ENCODE peak calls at places on chromosomes 12 and 14, in five cellular contexts. W is SK-N-SH, U is IMR-90, B is HepG2, P is K562. N is an unnamed sample.

GRCh38 chr12:80513211-80513610 is 69.2 kb downstream of the PTPRQ start:
- DNase-seq in B (no peak), U (no peak), W (peak; percentile 1), P (no peak), N (no peak)

GRCh38 chr12:31017535-31017934 is 56.1 kb upstream of the DDX11 start:
- DNase-seq in U (no peak), P (no peak), B (no peak), W (no peak), N (no peak)

GRCh38 chr12:49843411-49843810 is 505 bp upstream of the BCDIN3D start:
- DNase-seq in W (no peak), B (no peak), P (no peak), U (no peak), N (no peak)

GRCh38 chr14:26448181-26448855 is 149.5 kb downstream of the NOVA1 start:
- DNase-seq in U (no peak), B (no peak), W (no peak), P (no peak), N (no peak)

GRCh38 chr12:77354766-77355362 is 289.5 kb upstream of the E2F7 start:
- DNase-seq in P (no peak), B (no peak), U (peak; percentile 4), W (no peak), N (no peak)

GRCh38 chr14:22118894-22119477 is 445.4 kb upstream of the OR4E1 start:
- DNase-seq in U (peak; percentile 80), B (no peak), W (no peak), P (no peak), N (no peak)

GRCh38 chr14:99574099-99574880 is 29.7 kb downstream of the CCDC85C start:
- DNase-seq in W (peak; percentile 69), P (no peak), U (peak; percentile 78), B (peak; percentile 73), N (no peak)

GRCh38 chr14:84575681-84576080 is 954.3 kb upstream of the FLRT2 start:
- DNase-seq in W (no peak), B (no peak), P (no peak), U (no peak), N (no peak)

GRCh38 chr12:26870491-26871419 is 37.8 kb upstream of the ITPR2 start:
- DNase-seq in U (peak; percentile 57), P (no peak), W (peak; percentile 53), B (no peak), N (peak; percentile 35)

GRCh38 chr12:89948266-89949175 is 239.9 kb upstream of the ATP2B1 start:
- DNase-seq in W (no peak), B (no peak), U (no peak), P (no peak), N (no peak)

GRCh38 chr12:89949457-89950195 is 241.0 kb upstream of the ATP2B1 start:
- DNase-seq in B (peak; percentile 9), P (peak; percentile 6), W (no peak), U (peak; percentile 64), N (peak; percentile 83)

GRCh38 chr12:89951694-89952060 is 243.0 kb upstream of the ATP2B1 start:
- DNase-seq in B (no peak), U (no peak), P (no peak), W (no peak), N (no peak)

GRCh38 chr12:89950421-89950820 is 241.8 kb upstream of the ATP2B1 start:
- DNase-seq in B (no peak), U (no peak), P (no peak), W (no peak), N (no peak)

DNA sequence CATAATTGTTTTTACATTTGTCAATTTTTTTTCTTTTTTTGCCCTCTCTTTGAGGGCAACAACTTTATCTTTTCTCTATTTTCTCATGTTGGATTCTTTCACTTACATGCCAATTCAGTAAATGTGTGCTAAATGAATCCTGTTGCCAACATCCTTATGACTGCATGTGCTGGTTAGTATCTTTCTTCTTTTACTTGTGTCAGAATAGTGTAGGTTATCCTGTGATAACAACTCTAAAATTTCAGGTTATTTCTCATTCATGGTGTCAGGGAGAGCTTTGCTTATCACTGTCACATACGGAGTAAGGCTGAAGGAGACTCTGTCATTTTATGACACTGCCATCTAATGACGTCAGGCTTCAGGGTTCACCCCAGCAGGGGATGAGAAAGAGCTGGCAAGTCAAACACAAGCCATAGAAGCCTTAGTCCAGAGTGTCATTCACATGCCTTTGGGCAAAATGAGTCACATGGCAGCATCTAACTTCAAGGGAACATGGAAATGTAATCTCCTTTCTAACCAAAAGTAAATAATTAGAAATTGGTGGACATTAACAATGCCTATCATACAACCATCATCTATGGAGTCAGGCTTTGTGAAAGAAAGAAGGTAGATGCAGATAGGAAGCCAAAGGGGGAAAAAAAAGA is 242.5 kb upstream of the ATP2B1 start:
- DNase-seq in P (peak; percentile 16), B (no peak), U (peak; percentile 84), W (no peak), N (no peak)
- TF ChIP-seq MXI1 in P (no peak), B (no peak), U (no peak), W (no peak), N (no peak)

DNA sequence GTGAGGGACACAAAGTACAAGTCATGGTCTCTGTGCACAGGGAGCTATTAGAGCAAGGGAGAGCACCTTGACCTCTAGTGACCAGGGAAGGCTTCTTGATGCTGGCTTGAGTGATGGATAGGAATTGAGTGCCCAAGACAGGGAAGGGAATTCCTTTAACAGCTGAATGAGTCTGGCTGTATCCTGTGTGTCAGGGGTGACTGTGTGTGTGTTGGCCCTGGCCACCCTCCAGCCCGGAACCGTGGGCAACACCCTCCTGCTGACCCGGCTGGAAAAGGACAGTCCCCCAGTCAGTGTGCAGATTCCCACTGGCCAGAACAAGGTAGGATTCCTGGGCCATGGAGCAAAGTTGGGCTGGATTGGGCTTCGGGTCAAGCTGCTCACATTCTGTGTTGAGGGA is 5.5 kb upstream of the PFDN5 start:
- DNase-seq in U (peak; percentile 52), W (no peak), P (no peak), B (no peak), N (no peak)
- TF ChIP-seq MXI1 in U (no peak), W (no peak), P (no peak), B (no peak), N (no peak)

GRCh38 chr12:7872565-7873304 is at the start of gene SLC2A14:
- DNase-seq in W (no peak), B (no peak), U (no peak), P (peak; percentile 15), N (no peak)
- TF ChIP-seq MXI1 in W (no peak), B (no peak), U (no peak), P (no peak), N (no peak)

DNA sequence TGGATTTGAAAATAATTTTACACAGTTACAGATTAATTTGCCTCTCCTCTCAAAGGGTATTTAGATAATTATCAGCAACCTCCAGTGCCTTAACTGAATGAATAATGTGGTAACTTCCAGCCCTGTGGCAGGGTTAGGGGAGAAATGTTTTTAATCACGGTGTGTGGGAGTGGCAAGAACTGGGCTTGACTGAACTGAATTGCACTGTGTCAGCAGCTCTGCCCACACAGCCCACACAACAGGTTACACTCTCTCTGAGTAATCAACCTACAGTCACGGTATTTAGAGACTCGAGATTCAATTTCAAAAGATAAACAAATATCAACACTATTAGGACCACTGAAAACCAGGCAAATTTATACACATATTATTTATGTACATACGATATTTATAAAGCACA is 198.5 kb downstream of the KCNC2 start:
- DNase-seq in W (no peak), U (no peak), P (no peak), B (no peak), N (no peak)
- TF ChIP-seq MXI1 in W (no peak), U (no peak), P (no peak), B (no peak), N (no peak)

GRCh38 chr14:58636129-58636528 is 1.6 kb upstream of the DACT1 start:
- DNase-seq in U (no peak), P (no peak), B (no peak), W (no peak), N (no peak)

GRCh38 chr14:58638231-58639205 is 756 bp downstream of the DACT1 start:
- DNase-seq in P (no peak), W (peak; percentile 58), U (peak; percentile 30), B (no peak), N (no peak)

GRCh38 chr14:58635041-58635440 is 2.7 kb upstream of the DACT1 start:
- DNase-seq in W (no peak), B (no peak), P (no peak), U (no peak), N (no peak)

GRCh38 chr14:58637391-58638230 is at the start of gene DACT1:
- DNase-seq in B (no peak), U (peak; percentile 79), W (peak; percentile 82), P (peak; percentile 27), N (no peak)

DNA sequence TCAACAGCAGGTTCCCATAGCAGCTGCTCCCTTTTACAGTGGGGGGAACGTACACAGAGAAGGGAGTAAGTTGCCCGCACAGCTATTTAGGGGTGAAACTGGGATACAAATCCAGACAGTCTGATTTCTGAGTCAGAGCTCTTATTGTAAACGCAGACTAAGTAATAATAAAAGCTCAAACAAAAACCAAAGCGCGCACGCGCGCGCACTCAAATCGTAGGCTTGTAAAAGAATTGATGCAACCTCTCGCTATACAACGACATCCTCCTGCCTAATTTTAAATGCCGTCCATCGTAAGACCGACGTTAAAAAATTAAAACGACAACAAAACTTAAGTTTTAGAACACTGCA is 747 bp upstream of the DACT1 start:
- DNase-seq in B (no peak), P (no peak), W (no peak), U (peak; percentile 94), N (no peak)
- TF ChIP-seq MXI1 in B (no peak), P (no peak), W (no peak), U (no peak), N (no peak)

DNA sequence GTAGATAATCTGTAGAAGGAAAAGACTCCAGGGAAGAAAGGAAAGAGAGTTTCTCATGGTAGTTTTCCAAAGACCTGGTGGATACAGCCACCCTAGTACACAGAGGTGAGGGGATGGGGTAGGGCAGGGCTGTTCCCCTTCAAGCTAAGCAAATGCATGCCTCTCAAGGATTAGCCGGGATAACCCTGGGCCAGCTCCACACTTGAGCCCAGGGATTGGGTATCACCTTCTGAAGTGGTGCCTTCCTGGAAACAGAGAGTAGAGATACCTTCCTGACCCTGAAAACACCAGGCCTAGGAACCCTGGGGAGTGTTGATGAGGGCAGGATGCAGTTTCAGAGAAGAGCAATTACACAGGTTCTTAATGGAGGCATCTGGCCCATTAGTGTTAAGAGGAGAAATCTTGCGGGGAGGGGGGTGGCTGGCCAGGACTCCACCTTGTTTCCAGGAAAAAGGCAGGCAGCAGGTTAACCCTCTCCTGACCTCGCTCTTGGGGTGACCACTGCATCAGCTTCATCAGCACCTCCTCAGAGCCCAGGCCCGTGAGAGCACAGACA is 106.9 kb upstream of the TMEM233 start:
- DNase-seq in B (no peak), P (no peak), W (peak; percentile 14), U (no peak), N (no peak)
- TF ChIP-seq MXI1 in B (no peak), P (no peak), W (no peak), U (no peak), N (no peak)

GRCh38 chr14:89011727-89012271 is 187.3 kb downstream of the TTC8 start:
- DNase-seq in U (no peak), B (no peak), W (no peak), P (peak; percentile 7), N (no peak)
- TF ChIP-seq MXI1 in U (no peak), B (no peak), W (no peak), P (no peak), N (no peak)

GRCh38 chr12:108123382-108123781 is 5.7 kb upstream of the WSCD2 start:
- DNase-seq in U (no peak), P (peak; percentile 77), W (no peak), B (no peak), N (no peak)
- TF ChIP-seq MXI1 in U (no peak), P (no peak), W (no peak), B (no peak), N (no peak)

N was measured in GM12878.